ENCODE peak calls at places on chromosomes 11 and 22, in five cellular contexts. P, U, L, Z and J are unnamed samples.

GRCh38 chr22:47171441-47172221 is 409.2 kb downstream of the TBC1D22A start:
- DNase-seq in P (no peak), U (no peak), L (no peak), Z (peak), J (no peak)

GRCh38 chr22:44181033-44181911 is 547 bp downstream of the PARVG start:
- DNase-seq in P (no peak), U (peak), L (no peak), Z (peak), J (no peak)

GRCh38 chr11:65917434-65918210 is 1.2 kb downstream of the C11orf68 start:
- DNase-seq in P (no peak), U (no peak), L (no peak), Z (no peak), J (no peak)

GRCh38 chr22:49040111-49040510 is 787.6 kb downstream of the BRD1 start:
- DNase-seq in P (no peak), U (no peak), L (no peak), Z (peak), J (no peak)

GRCh38 chr22:43186272-43187170 is at the start of gene TTLL12:
- DNase-seq in P (peak), U (peak), L (peak), Z (peak), J (peak)

GRCh38 chr11:112173152-112173551 is 2.2 kb upstream of the BCO2 start:
- DNase-seq in P (no peak), U (no peak), L (no peak), Z (no peak), J (no peak)

GRCh38 chr11:64619811-64620285 is 28.8 kb downstream of the SLC22A12 start:
- DNase-seq in P (peak), U (no peak), L (no peak), Z (no peak), J (no peak)

GRCh38 chr11:70331901-70332300 is 61.4 kb downstream of the PPFIA1 start:
- DNase-seq in P (no peak), U (no peak), L (no peak), Z (no peak), J (no peak)

GRCh38 chr22:23212061-23213030 is 32.0 kb downstream of the BCR start:
- DNase-seq in P (no peak), U (no peak), L (peak), Z (no peak), J (no peak)

GRCh38 chr11:118799372-118799771 is 8.4 kb upstream of the DDX6 start:
- DNase-seq in P (no peak), U (no peak), L (no peak), Z (no peak), J (no peak)

GRCh38 chr22:21918466-21919185 is 34.0 kb downstream of the PPM1F start:
- DNase-seq in P (no peak), U (no peak), L (no peak), Z (no peak), J (no peak)

GRCh38 chr11:123251656-123252344 is 56.8 kb upstream of the CLMP start:
- DNase-seq in P (no peak), U (no peak), L (no peak), Z (no peak), J (no peak)

GRCh38 chr22:17773606-17774205 is 563 bp downstream of the BID start:
- DNase-seq in P (peak), U (peak), L (peak), Z (no peak), J (no peak)

GRCh38 chr11:74265256-74265655 is 46.2 kb downstream of the P4HA3 start:
- DNase-seq in P (no peak), U (no peak), L (no peak), Z (no peak), J (no peak)

GRCh38 chr11:73154178-73154577 is 12.1 kb upstream of the FCHSD2 start:
- DNase-seq in P (no peak), U (no peak), L (no peak), Z (peak), J (no peak)

GRCh38 chr22:27318516-27318915 is 483.0 kb downstream of the MN1 start:
- DNase-seq in P (peak), U (no peak), L (no peak), Z (no peak), J (no peak)

GRCh38 chr11:45141631-45142030 is 4.8 kb upstream of the PRDM11 start:
- DNase-seq in P (no peak), U (no peak), L (no peak), Z (no peak), J (no peak)

GRCh38 chr11:86523738-86524602 is 148.4 kb downstream of the ME3 start:
- DNase-seq in P (peak), U (no peak), L (no peak), Z (no peak), J (peak)

GRCh38 chr22:26615149-26615548 is 2.7 kb downstream of the CRYBB1 start:
- DNase-seq in P (no peak), U (no peak), L (no peak), Z (no peak), J (no peak)

GRCh38 chr11:120747801-120748484 is 236.4 kb downstream of the GRIK4 start:
- DNase-seq in P (no peak), U (no peak), L (peak), Z (no peak), J (no peak)

GRCh38 chr22:46542011-46542985 is 4.9 kb upstream of the CELSR1 start:
- DNase-seq in P (peak), U (peak), L (peak), Z (peak), J (peak)

GRCh38 chr22:44026630-44027511 is 2.8 kb downstream of the PARVB start:
- DNase-seq in P (peak), U (peak), L (no peak), Z (no peak), J (peak)

GRCh38 chr22:46878549-46878948 is 116.1 kb downstream of the TBC1D22A start:
- DNase-seq in P (no peak), U (no peak), L (no peak), Z (no peak), J (no peak)

GRCh38 chr11:16806791-16807190 is 68.3 kb downstream of the C11orf58 start:
- DNase-seq in P (peak), U (no peak), L (no peak), Z (no peak), J (no peak)

GRCh38 chr22:48299801-48300200 is 1527.9 kb downstream of the BRD1 start:
- DNase-seq in P (no peak), U (no peak), L (no peak), Z (no peak), J (no peak)

GRCh38 chr11:5307256-5308019 is 5.7 kb upstream of the OR51B4 start:
- DNase-seq in P (no peak), U (no peak), L (no peak), Z (no peak), J (no peak)

GRCh38 chr11:83292709-83293435 is 6.7 kb upstream of the CCDC90B start:
- DNase-seq in P (peak), U (no peak), L (peak), Z (no peak), J (no peak)

GRCh38 chr11:118975771-118976709 is 4.5 kb downstream of the FOXR1 start:
- DNase-seq in P (peak), U (no peak), L (peak), Z (no peak), J (no peak)

GRCh38 chr11:96082002-96082899 is 158.3 kb upstream of the MTMR2 start:
- DNase-seq in P (no peak), U (no peak), L (no peak), Z (no peak), J (no peak)

GRCh38 chr22:46515208-46516111 is 22.0 kb downstream of the CELSR1 start:
- DNase-seq in P (peak), U (no peak), L (no peak), Z (no peak), J (no peak)

GRCh38 chr11:121643530-121644512 is 191.1 kb upstream of the SORL1-AS1 start:
- DNase-seq in P (no peak), U (no peak), L (no peak), Z (no peak), J (no peak)

GRCh38 chr22:38612217-38613006 is 42.4 kb upstream of the DMC1 start:
- DNase-seq in P (no peak), U (no peak), L (no peak), Z (no peak), J (no peak)

GRCh38 chr11:64296236-64296635 is 3.9 kb upstream of the CATSPERZ start:
- DNase-seq in P (no peak), U (no peak), L (no peak), Z (no peak), J (no peak)

GRCh38 chr11:44561275-44561781 is 4.1 kb upstream of the CD82 start:
- DNase-seq in P (no peak), U (no peak), L (peak), Z (no peak), J (no peak)